ENCODE peak calls at places on chromosomes 3 and 15, in five cellular contexts. L is cardiac fibroblast, I is T1000, U is mucosa of gallbladder, F is RCC 7860. R is an unnamed sample.

GRCh38 chr3:189167027-189167766 is 4.6 kb upstream of the TPRG1 start:
- DNase-seq in L (no peak), I (no peak), U (peak), F (no peak), R (no peak)

GRCh38 chr3:184227481-184227935 is 1.9 kb upstream of the VWA5B2 start:
- DNase-seq in L (peak), I (no peak), U (no peak), F (peak), R (peak)

GRCh38 chr3:135100349-135100741 is 305.3 kb downstream of the EPHB1 start:
- DNase-seq in L (no peak), I (no peak), U (no peak), F (no peak), R (no peak)

GRCh38 chr3:79729096-79729495 is 38.7 kb downstream of the ROBO1 start:
- DNase-seq in L (peak), I (peak), U (peak), F (no peak), R (peak)

GRCh38 chr3:180700941-180701340 is 21.7 kb upstream of the CCDC39 start:
- DNase-seq in L (no peak), I (no peak), U (no peak), F (no peak), R (peak)

GRCh38 chr3:70999730-71000129 is 583.8 kb downstream of the FOXP1 start:
- DNase-seq in L (peak), I (no peak), U (no peak), F (no peak), R (peak)

GRCh38 chr3:57918123-57918837 is 89.9 kb upstream of the FLNB start:
- DNase-seq in L (peak), I (no peak), U (no peak), F (no peak), R (peak)

GRCh38 chr3:133328373-133328772 is 71.5 kb upstream of the BFSP2 start:
- DNase-seq in L (no peak), I (no peak), U (no peak), F (no peak), R (no peak)

GRCh38 chr15:51499379-51499976 is 123.1 kb downstream of the DMXL2 start:
- DNase-seq in L (peak), I (no peak), U (no peak), F (peak), R (no peak)

GRCh38 chr3:48297111-48297810 is 36.2 kb downstream of the SPINK8 start:
- DNase-seq in L (no peak), I (no peak), U (no peak), F (no peak), R (no peak)

GRCh38 chr15:40251455-40252140 is 12.7 kb downstream of the PAK6 start:
- DNase-seq in L (no peak), I (no peak), U (no peak), F (no peak), R (no peak)

GRCh38 chr3:119589087-119589773 is 8.5 kb upstream of the PLA1A start:
- DNase-seq in L (no peak), I (no peak), U (no peak), F (no peak), R (no peak)

GRCh38 chr3:19757773-19758172 is 176.2 kb downstream of the EFHB start:
- DNase-seq in L (no peak), I (no peak), U (no peak), F (peak), R (no peak)

GRCh38 chr3:192726386-192726785 is 955 bp downstream of the FGF12 start:
- DNase-seq in L (no peak), I (no peak), U (no peak), F (no peak), R (no peak)

GRCh38 chr15:57510647-57511046 is 81.1 kb upstream of the MYZAP start:
- DNase-seq in L (peak), I (no peak), U (peak), F (no peak), R (no peak)

GRCh38 chr3:52438579-52439425 is 6.1 kb downstream of the SEMA3G start:
- DNase-seq in L (no peak), I (no peak), U (no peak), F (no peak), R (no peak)

GRCh38 chr3:195815169-195815771 is 3.5 kb upstream of the MUC4 start:
- DNase-seq in L (no peak), I (no peak), U (no peak), F (peak), R (no peak)

GRCh38 chr15:52208306-52208946 is 17.2 kb upstream of the GNB5 start:
- DNase-seq in L (peak), I (no peak), U (peak), F (peak), R (peak)

GRCh38 chr15:66883322-66883911 is 181.4 kb downstream of the SMAD6 start:
- DNase-seq in L (peak), I (peak), U (peak), F (peak), R (peak)

GRCh38 chr3:72657666-72658065 is 190.6 kb downstream of the SHQ1 start:
- DNase-seq in L (no peak), I (no peak), U (no peak), F (peak), R (no peak)

GRCh38 chr3:48503406-48504050 is 446 bp downstream of the SHISA5 start:
- DNase-seq in L (peak), I (no peak), U (no peak), F (no peak), R (peak)

GRCh38 chr3:49500408-49501257 is 30.6 kb downstream of the DAG1 start:
- DNase-seq in L (peak), I (peak), U (peak), F (peak), R (peak)

GRCh38 chr3:170469151-170470062 is 50.7 kb downstream of the CLDN11 start:
- DNase-seq in L (no peak), I (peak), U (no peak), F (peak), R (peak)

GRCh38 chr15:62142736-62143135 is 22.3 kb downstream of the C2CD4B start:
- DNase-seq in L (no peak), I (no peak), U (no peak), F (no peak), R (no peak)

GRCh38 chr3:153760952-153761351 is 360.2 kb upstream of the ARHGEF26 start:
- DNase-seq in L (no peak), I (no peak), U (no peak), F (no peak), R (no peak)

GRCh38 chr3:52593103-52593502 is 56.7 kb downstream of the UQCC5 start:
- DNase-seq in L (no peak), I (no peak), U (no peak), F (no peak), R (no peak)

GRCh38 chr3:143830063-143830462 is 18.2 kb downstream of the SLC9A9 start:
- DNase-seq in L (no peak), I (no peak), U (no peak), F (no peak), R (no peak)

R was measured in MG63.